ENCODE peak calls at places on chromosomes 16 and 17, in four cellular contexts. One of them, this sample, is unnamed.

GRCh38 chr16:81491522-81492188 is 47.0 kb downstream of the CMIP start:
- DNase-seq in A549: no peak
- DNase-seq in ACHN: no peak
- DNase-seq in stimulated activated CD8-positive, alpha-beta memory T cell treated with anti-CD3 and anti-CD28 coated beads, Interleukin-2, amount 100 ng/mL, for 1 hour: no peak
- DNase-seq in this sample: no peak

GRCh38 chr16:85204242-85205010 is 92.2 kb upstream of the CIBAR2 start:
- DNase-seq in stimulated activated CD8-positive, alpha-beta memory T cell treated with anti-CD3 and anti-CD28 coated beads, Interleukin-2, amount 100 ng/mL, for 1 hour: no peak
- DNase-seq in A549: no peak
- DNase-seq in ACHN: no peak
- DNase-seq in this sample: no peak

GRCh38 chr16:84933774-84934571 is 77.4 kb downstream of the ZDHHC7 start:
- DNase-seq in stimulated activated CD8-positive, alpha-beta memory T cell treated with anti-CD3 and anti-CD28 coated beads, Interleukin-2, amount 100 ng/mL, for 1 hour: no peak
- DNase-seq in ACHN: no peak
- DNase-seq in A549: no peak
- DNase-seq in this sample: no peak

GRCh38 chr17:81422776-81423697 is 27.8 kb downstream of the BAHCC1 start:
- DNase-seq in stimulated activated CD8-positive, alpha-beta memory T cell treated with anti-CD3 and anti-CD28 coated beads, Interleukin-2, amount 100 ng/mL, for 1 hour: no peak
- DNase-seq in ACHN: peak
- DNase-seq in A549: peak
- DNase-seq in this sample: no peak

GRCh38 chr16:88781140-88782077 is 3.6 kb downstream of the PIEZO1 start:
- DNase-seq in stimulated activated CD8-positive, alpha-beta memory T cell treated with anti-CD3 and anti-CD28 coated beads, Interleukin-2, amount 100 ng/mL, for 1 hour: no peak
- DNase-seq in A549: no peak
- DNase-seq in ACHN: no peak
- DNase-seq in this sample: no peak

GRCh38 chr17:1752425-1752941 is 9.4 kb upstream of the SERPINF1 start:
- DNase-seq in stimulated activated CD8-positive, alpha-beta memory T cell treated with anti-CD3 and anti-CD28 coated beads, Interleukin-2, amount 100 ng/mL, for 1 hour: no peak
- DNase-seq in ACHN: peak
- DNase-seq in A549: peak
- DNase-seq in this sample: no peak

GRCh38 chr17:37019117-37019744 is 70.5 kb downstream of the AATF start:
- DNase-seq in stimulated activated CD8-positive, alpha-beta memory T cell treated with anti-CD3 and anti-CD28 coated beads, Interleukin-2, amount 100 ng/mL, for 1 hour: no peak
- DNase-seq in ACHN: no peak
- DNase-seq in A549: no peak
- DNase-seq in this sample: no peak

GRCh38 chr16:11089504-11090124 is 145.2 kb downstream of the CLEC16A start:
- DNase-seq in A549: no peak
- DNase-seq in stimulated activated CD8-positive, alpha-beta memory T cell treated with anti-CD3 and anti-CD28 coated beads, Interleukin-2, amount 100 ng/mL, for 1 hour: no peak
- DNase-seq in ACHN: peak
- DNase-seq in this sample: no peak

GRCh38 chr17:55872374-55872773 is 121.5 kb downstream of the PCTP start:
- DNase-seq in stimulated activated CD8-positive, alpha-beta memory T cell treated with anti-CD3 and anti-CD28 coated beads, Interleukin-2, amount 100 ng/mL, for 1 hour: no peak
- DNase-seq in ACHN: no peak
- DNase-seq in A549: no peak
- DNase-seq in this sample: no peak

GRCh38 chr16:7910116-7910515 is 577.5 kb downstream of the RBFOX1 start:
- DNase-seq in stimulated activated CD8-positive, alpha-beta memory T cell treated with anti-CD3 and anti-CD28 coated beads, Interleukin-2, amount 100 ng/mL, for 1 hour: no peak
- DNase-seq in ACHN: no peak
- DNase-seq in A549: no peak
- DNase-seq in this sample: no peak

GRCh38 chr17:75908201-75908600 is 3.5 kb upstream of the MRPL38 start:
- DNase-seq in ACHN: no peak
- DNase-seq in A549: no peak
- DNase-seq in stimulated activated CD8-positive, alpha-beta memory T cell treated with anti-CD3 and anti-CD28 coated beads, Interleukin-2, amount 100 ng/mL, for 1 hour: no peak
- DNase-seq in this sample: no peak

GRCh38 chr17:69187294-69187693 is 41.3 kb downstream of the ABCA10 start:
- DNase-seq in A549: no peak
- DNase-seq in stimulated activated CD8-positive, alpha-beta memory T cell treated with anti-CD3 and anti-CD28 coated beads, Interleukin-2, amount 100 ng/mL, for 1 hour: no peak
- DNase-seq in ACHN: no peak
- DNase-seq in this sample: no peak

GRCh38 chr17:77794846-77795245 is 163.7 kb upstream of the TNRC6C start:
- DNase-seq in A549: no peak
- DNase-seq in stimulated activated CD8-positive, alpha-beta memory T cell treated with anti-CD3 and anti-CD28 coated beads, Interleukin-2, amount 100 ng/mL, for 1 hour: no peak
- DNase-seq in ACHN: no peak
- DNase-seq in this sample: no peak

GRCh38 chr17:79777844-79778503 is at the start of gene CBX2:
- DNase-seq in ACHN: peak
- DNase-seq in stimulated activated CD8-positive, alpha-beta memory T cell treated with anti-CD3 and anti-CD28 coated beads, Interleukin-2, amount 100 ng/mL, for 1 hour: peak
- DNase-seq in A549: peak
- DNase-seq in this sample: peak

GRCh38 chr17:37107406-37108083 is 158.8 kb downstream of the AATF start:
- DNase-seq in ACHN: no peak
- DNase-seq in A549: no peak
- DNase-seq in stimulated activated CD8-positive, alpha-beta memory T cell treated with anti-CD3 and anti-CD28 coated beads, Interleukin-2, amount 100 ng/mL, for 1 hour: no peak
- DNase-seq in this sample: no peak

GRCh38 chr17:46212634-46213435 is 19.6 kb upstream of the KANSL1 start:
- DNase-seq in stimulated activated CD8-positive, alpha-beta memory T cell treated with anti-CD3 and anti-CD28 coated beads, Interleukin-2, amount 100 ng/mL, for 1 hour: peak
- DNase-seq in ACHN: peak
- DNase-seq in A549: peak
- DNase-seq in this sample: peak

GRCh38 chr17:58385359-58385899 is 31.9 kb downstream of the RNF43 start:
- DNase-seq in A549: no peak
- DNase-seq in stimulated activated CD8-positive, alpha-beta memory T cell treated with anti-CD3 and anti-CD28 coated beads, Interleukin-2, amount 100 ng/mL, for 1 hour: no peak
- DNase-seq in ACHN: no peak
- DNase-seq in this sample: no peak

GRCh38 chr16:7304257-7304656 is 28.4 kb upstream of the RBFOX1 start:
- DNase-seq in ACHN: no peak
- DNase-seq in stimulated activated CD8-positive, alpha-beta memory T cell treated with anti-CD3 and anti-CD28 coated beads, Interleukin-2, amount 100 ng/mL, for 1 hour: no peak
- DNase-seq in A549: no peak
- DNase-seq in this sample: no peak

GRCh38 chr16:87086575-87086974 is 230.6 kb downstream of the C16orf95 start:
- DNase-seq in A549: no peak
- DNase-seq in stimulated activated CD8-positive, alpha-beta memory T cell treated with anti-CD3 and anti-CD28 coated beads, Interleukin-2, amount 100 ng/mL, for 1 hour: no peak
- DNase-seq in ACHN: no peak
- DNase-seq in this sample: no peak

GRCh38 chr17:77724876-77725615 is 233.5 kb upstream of the TNRC6C start:
- DNase-seq in A549: no peak
- DNase-seq in stimulated activated CD8-positive, alpha-beta memory T cell treated with anti-CD3 and anti-CD28 coated beads, Interleukin-2, amount 100 ng/mL, for 1 hour: no peak
- DNase-seq in ACHN: no peak
- DNase-seq in this sample: no peak

GRCh38 chr17:73943416-73943770 is 260.1 kb upstream of the RPL38 start:
- DNase-seq in ACHN: no peak
- DNase-seq in A549: no peak
- DNase-seq in stimulated activated CD8-positive, alpha-beta memory T cell treated with anti-CD3 and anti-CD28 coated beads, Interleukin-2, amount 100 ng/mL, for 1 hour: no peak
- DNase-seq in this sample: no peak